ENCODE peak calls at places on chromosomes 1 and 21, in five cellular contexts. C is GM12878, N is HCT116, K is HepG2, P is K562. H is an unnamed sample.

GRCh38 chr21:41933259-41934079 is 20.3 kb downstream of the C2CD2 start:
- DNase-seq in C (no peak), N (no peak), K (no peak), P (no peak), H (peak)

GRCh38 chr1:152052606-152053005 is 15.8 kb upstream of the S100A11 start:
- DNase-seq in C (no peak), N (peak), K (peak), P (peak), H (peak)

GRCh38 chr1:232428036-232428600 is 201.8 kb downstream of the SIPA1L2 start:
- DNase-seq in C (no peak), N (no peak), K (no peak), P (no peak), H (no peak)

GRCh38 chr1:102842606-102843005 is 265.7 kb downstream of the COL11A1 start:
- DNase-seq in C (no peak), N (no peak), K (no peak), P (no peak), H (no peak)

GRCh38 chr1:114010433-114011184 is 31.3 kb downstream of the OLFML3 start:
- DNase-seq in C (no peak), N (no peak), K (no peak), P (no peak), H (no peak)

GRCh38 chr1:103056423-103056822 is 51.9 kb downstream of the COL11A1 start:
- DNase-seq in C (no peak), N (no peak), K (no peak), P (no peak), H (no peak)

GRCh38 chr1:206924549-206925115 is 2.9 kb upstream of the FCMR start:
- DNase-seq in C (no peak), N (no peak), K (no peak), P (no peak), H (no peak)

GRCh38 chr1:6004412-6005123 is 12.3 kb upstream of the NPHP4 start:
- DNase-seq in C (no peak), N (no peak), K (no peak), P (no peak), H (no peak)

GRCh38 chr1:244964112-244964971 is 100.0 kb upstream of the HNRNPU start:
- DNase-seq in C (no peak), N (no peak), K (peak), P (no peak), H (peak)

GRCh38 chr1:48916121-48917069 is 139.7 kb upstream of the BEND5 start:
- DNase-seq in C (no peak), N (peak), K (peak), P (no peak), H (peak)

GRCh38 chr1:201482755-201483154 is 13.8 kb upstream of the PHLDA3 start:
- DNase-seq in C (no peak), N (no peak), K (no peak), P (no peak), H (no peak)

GRCh38 chr1:30164693-30165092 is 558.7 kb downstream of the MATN1 start:
- DNase-seq in C (no peak), N (no peak), K (no peak), P (no peak), H (no peak)

GRCh38 chr1:30446100-30446499 is 277.3 kb downstream of the MATN1 start:
- DNase-seq in C (no peak), N (no peak), K (no peak), P (no peak), H (no peak)

GRCh38 chr1:18929686-18930085 is 26.8 kb downstream of the IFFO2 start:
- DNase-seq in C (no peak), N (no peak), K (no peak), P (no peak), H (no peak)

GRCh38 chr1:93904228-93904627 is 5.0 kb downstream of the GCLM start:
- DNase-seq in C (no peak), N (no peak), K (no peak), P (no peak), H (no peak)

GRCh38 chr1:224435318-224435763 is 744 bp upstream of the WDR26 start:
- DNase-seq in C (no peak), N (no peak), K (no peak), P (peak), H (no peak)

GRCh38 chr1:204041803-204042505 is 31.0 kb upstream of the SOX13 start:
- DNase-seq in C (no peak), N (no peak), K (no peak), P (no peak), H (no peak)

GRCh38 chr1:156504062-156504813 is 3.7 kb upstream of the MEF2D start:
- DNase-seq in C (no peak), N (no peak), K (no peak), P (no peak), H (no peak)

GRCh38 chr1:234490789-234491479 is 12.0 kb upstream of the TARBP1 start:
- DNase-seq in C (no peak), N (no peak), K (no peak), P (peak), H (no peak)

GRCh38 chr1:100622966-100623762 is 85.2 kb downstream of the GPR88 start:
- DNase-seq in C (no peak), N (no peak), K (no peak), P (no peak), H (no peak)

GRCh38 chr1:18530567-18531502 is 50.1 kb downstream of the KLHDC7A start:
- DNase-seq in C (no peak), N (peak), K (peak), P (peak), H (peak)

GRCh38 chr1:235675152-235675890 is 25.7 kb upstream of the GNG4 start:
- DNase-seq in C (no peak), N (no peak), K (peak), P (no peak), H (no peak)

GRCh38 chr1:119489201-119489600 is 17.8 kb upstream of the HSD3B1 start:
- DNase-seq in C (no peak), N (no peak), K (no peak), P (no peak), H (no peak)

GRCh38 chr1:39507230-39507928 is 15.9 kb downstream of the BMP8A start:
- DNase-seq in C (no peak), N (no peak), K (peak), P (peak), H (peak)

GRCh38 chr1:207981976-207982375 is 71.1 kb upstream of the CD34 start:
- DNase-seq in C (no peak), N (peak), K (peak), P (peak), H (peak)

GRCh38 chr1:174206148-174206826 is 47.0 kb downstream of the RABGAP1L start:
- DNase-seq in C (no peak), N (no peak), K (no peak), P (no peak), H (no peak)

GRCh38 chr21:28827422-28827821 is 165.3 kb downstream of the LTN1 start:
- DNase-seq in C (no peak), N (no peak), K (no peak), P (no peak), H (no peak)

GRCh38 chr1:227934476-227935313 is 13.0 kb downstream of the WNT9A start:
- DNase-seq in C (no peak), N (peak), K (peak), P (no peak), H (no peak)

GRCh38 chr1:43067856-43068751 is 104.0 kb downstream of the EBNA1BP2 start:
- DNase-seq in C (no peak), N (no peak), K (no peak), P (no peak), H (peak)

GRCh38 chr1:24702511-24703293 is 42.5 kb upstream of the CLIC4 start:
- DNase-seq in C (no peak), N (no peak), K (peak), P (no peak), H (no peak)

GRCh38 chr1:229509576-229509975 is 1.4 kb upstream of the NUP133 start:
- DNase-seq in C (no peak), N (no peak), K (peak), P (peak), H (no peak)

GRCh38 chr1:155081472-155082300 is 3.0 kb downstream of the EFNA3 start:
- DNase-seq in C (no peak), N (no peak), K (no peak), P (no peak), H (no peak)

GRCh38 chr1:151851886-151852285 is 1.6 kb downstream of the THEM5 start:
- DNase-seq in C (no peak), N (no peak), K (no peak), P (no peak), H (no peak)

GRCh38 chr1:8115769-8116167 is 89.7 kb upstream of the ERRFI1 start:
- DNase-seq in C (no peak), N (no peak), K (no peak), P (no peak), H (no peak)

GRCh38 chr1:8116892-8117262 is 90.8 kb upstream of the ERRFI1 start:
- DNase-seq in C (no peak), N (no peak), K (peak), P (no peak), H (no peak)

GRCh38 chr1:8120693-8121260 is 94.7 kb upstream of the ERRFI1 start:
- DNase-seq in C (peak), N (no peak), K (peak), P (no peak), H (no peak)

GRCh38 chr1:8115031-8115768 is 89.1 kb upstream of the ERRFI1 start:
- DNase-seq in C (no peak), N (no peak), K (no peak), P (no peak), H (no peak)

GRCh38 chr1:8118031-8118451 is 91.9 kb upstream of the ERRFI1 start:
- DNase-seq in C (no peak), N (no peak), K (no peak), P (no peak), H (no peak)
- H3K4me3 ChIP-seq in C (no peak), N (no peak), K (no peak), P (no peak), H (no peak)

GRCh38 chr1:81635816-81636215 is 164.9 kb upstream of the ADGRL2 start:
- DNase-seq in C (no peak), N (no peak), K (no peak), P (no peak), H (no peak)
- TF ChIP-seq ZBTB33 in C (no peak), N (no peak), K (no peak), P (no peak), H (no peak)

GRCh38 chr21:44871576-44872265 is 1.8 kb downstream of the PTTG1IP start:
- DNase-seq in C (no peak), N (no peak), K (peak), P (no peak), H (no peak)
- H3K4me3 ChIP-seq in C (peak), N (peak), K (peak), P (peak), H (peak)

DNA sequence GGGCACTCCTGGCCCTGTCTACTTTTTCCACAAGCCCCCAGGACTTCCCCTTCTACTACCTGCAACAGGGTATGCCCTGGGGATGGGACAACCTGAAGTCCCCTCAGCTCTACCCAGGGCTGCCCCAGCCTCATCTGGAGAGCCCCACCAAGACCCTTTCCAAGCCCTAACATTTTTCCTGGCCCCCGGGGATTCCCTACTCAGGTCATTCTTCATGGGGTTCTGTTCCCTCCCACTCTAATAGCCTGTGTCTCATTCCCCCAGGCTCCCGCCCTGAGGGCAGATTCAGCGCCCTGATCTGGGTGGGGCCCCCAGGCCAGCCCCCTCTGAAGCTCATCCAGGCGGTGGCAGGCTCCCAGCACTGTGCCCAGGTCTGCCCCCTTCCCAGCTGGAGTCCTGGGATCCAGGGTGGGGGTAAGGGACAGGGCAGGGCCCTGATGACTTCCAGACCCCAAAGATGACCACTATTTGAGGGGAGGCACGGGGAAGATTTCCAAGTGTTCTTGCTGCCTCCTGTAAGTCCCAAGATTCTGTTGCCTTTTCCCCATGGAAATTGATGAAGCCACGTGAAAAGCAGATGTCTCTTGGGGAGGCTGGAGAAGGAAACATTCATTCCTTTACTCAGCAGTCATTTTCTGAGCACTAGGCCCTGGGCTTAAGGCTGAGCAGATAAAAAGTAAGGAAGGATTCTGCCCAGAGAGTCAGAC is 9.8 kb downstream of the EXTL1 start:
- DNase-seq in C (no peak), N (no peak), K (no peak), P (no peak), H (no peak)
- TF ChIP-seq ZBTB33 in C (no peak), N (no peak), K (no peak), P (no peak), H (no peak)

DNA sequence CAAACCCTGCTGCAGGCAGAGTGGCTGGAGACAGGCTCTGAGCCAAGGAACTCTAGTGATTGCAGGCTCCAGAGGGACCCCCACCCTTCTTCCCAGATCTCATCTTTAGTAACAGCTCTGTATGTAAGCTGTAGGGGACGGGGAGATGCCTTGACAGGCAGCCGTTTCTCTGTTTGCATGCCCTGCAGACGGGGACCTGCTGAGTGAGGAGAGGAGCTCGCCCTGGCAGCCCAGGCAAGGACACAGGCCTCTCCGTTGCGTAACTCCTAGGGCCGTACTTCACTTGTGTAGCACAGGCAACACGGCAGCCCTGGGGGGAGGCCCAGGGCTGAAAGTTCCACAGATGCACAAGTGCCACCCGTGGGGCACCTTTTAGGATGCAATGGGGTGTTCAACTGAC is 14.7 kb downstream of the SLC6A17 start:
- DNase-seq in C (no peak), N (no peak), K (no peak), P (no peak), H (peak)
- H3K4me3 ChIP-seq in C (no peak), N (no peak), K (no peak), P (no peak), H (no peak)

GRCh38 chr21:37461494-37461893 is 94.9 kb downstream of the DYRK1A start:
- DNase-seq in C (peak), N (no peak), K (no peak), P (no peak), H (no peak)

GRCh38 chr21:37458669-37459276 is 92.2 kb downstream of the DYRK1A start:
- DNase-seq in C (no peak), N (no peak), K (no peak), P (no peak), H (no peak)

GRCh38 chr21:37462087-37462861 is 95.7 kb downstream of the DYRK1A start:
- DNase-seq in C (no peak), N (no peak), K (peak), P (no peak), H (no peak)

GRCh38 chr21:37459575-37459974 is 93.0 kb downstream of the DYRK1A start:
- DNase-seq in C (no peak), N (no peak), K (no peak), P (no peak), H (no peak)

DNA sequence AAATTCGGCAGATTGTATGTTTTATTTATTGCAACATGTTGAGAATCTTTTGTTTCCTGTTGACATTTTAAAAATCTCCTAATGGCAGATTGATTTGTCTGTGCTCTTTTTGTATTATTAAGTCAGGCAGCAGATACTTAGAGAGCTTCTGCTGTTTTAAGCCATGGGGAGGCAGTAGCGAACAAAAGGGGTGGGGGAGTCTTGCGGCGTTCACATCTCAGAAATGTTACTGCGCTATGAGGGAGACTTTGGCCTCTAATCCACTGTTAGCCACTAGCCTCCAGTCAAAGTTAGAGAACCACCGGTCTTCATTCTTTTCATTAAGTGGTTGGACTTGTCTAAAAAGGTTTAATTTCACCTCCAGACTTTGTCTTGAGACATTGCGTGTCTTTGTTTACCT is 93.6 kb downstream of the DYRK1A start:
- DNase-seq in C (no peak), N (no peak), K (no peak), P (peak), H (no peak)
- TF ChIP-seq ZBTB33 in C (peak), N (no peak), K (peak), P (peak), H (no peak)

DNA sequence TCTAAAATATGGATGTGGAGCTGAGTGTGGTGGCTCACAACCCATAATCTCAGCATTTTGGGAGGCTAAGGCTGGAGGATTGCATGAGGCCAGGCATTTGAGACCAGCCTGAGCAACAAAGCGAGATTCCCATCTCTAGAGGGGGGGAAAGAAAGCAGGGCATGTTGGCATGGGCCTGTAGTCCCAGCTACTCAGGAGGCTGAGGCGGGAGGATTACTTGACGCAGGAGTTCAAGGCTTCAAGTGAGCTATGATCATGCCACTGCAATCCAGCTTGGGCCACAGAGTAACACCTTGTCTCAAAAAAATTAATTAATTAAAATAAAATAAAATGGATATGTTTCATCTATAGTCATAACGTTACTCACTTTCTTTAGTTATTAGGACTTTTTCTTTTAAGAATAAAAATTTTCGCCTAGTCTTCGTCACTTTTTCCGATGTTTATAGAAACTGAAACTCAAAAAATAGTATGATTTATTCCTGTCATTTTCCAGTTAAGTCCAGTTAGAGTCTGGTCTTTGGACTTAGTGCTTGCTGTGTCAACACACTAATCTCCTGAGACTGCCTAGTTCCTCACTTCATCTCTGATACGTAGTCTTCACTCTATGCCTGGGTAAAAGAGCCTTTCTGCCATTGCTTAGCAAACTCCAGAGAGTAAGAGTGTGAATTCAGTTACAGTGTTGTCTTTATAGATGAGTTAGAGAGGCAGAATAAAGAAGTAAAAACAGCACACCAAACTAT is 28.0 kb downstream of the IARS2 start:
- DNase-seq in C (no peak), N (no peak), K (no peak), P (no peak), H (no peak)
- H3K4me3 ChIP-seq in C (no peak), N (no peak), K (no peak), P (no peak), H (no peak)

GRCh38 chr1:52973843-52974242 is 46.8 kb downstream of the SCP2 start:
- DNase-seq in C (no peak), N (no peak), K (no peak), P (no peak), H (no peak)

GRCh38 chr1:52967666-52968065 is 40.6 kb downstream of the SCP2 start:
- DNase-seq in C (no peak), N (no peak), K (no peak), P (no peak), H (no peak)

GRCh38 chr1:52970149-52970548 is 43.1 kb downstream of the SCP2 start:
- DNase-seq in C (no peak), N (no peak), K (peak), P (peak), H (peak)
- TF ChIP-seq ZBTB33 in C (no peak), N (no peak), K (no peak), P (no peak), H (no peak)

DNA sequence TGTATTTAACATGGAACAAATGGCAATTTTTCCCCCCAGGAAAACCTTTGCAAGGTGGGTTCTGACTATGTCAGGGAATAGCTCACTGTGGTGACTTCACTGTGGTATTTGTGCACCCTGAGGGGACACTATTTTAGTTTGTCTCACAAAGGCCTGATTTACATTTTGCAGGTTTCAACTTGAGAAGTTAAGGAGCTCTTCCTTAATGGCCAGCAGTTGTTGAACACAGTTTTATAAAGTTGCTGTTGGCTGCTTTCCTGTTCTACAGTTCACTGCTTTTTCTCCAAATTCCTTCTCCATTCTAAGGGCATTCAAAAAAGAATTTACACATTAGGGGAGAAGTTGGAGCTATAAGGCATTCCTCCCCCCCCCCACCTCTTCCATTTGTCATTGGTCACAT is 4.6 kb downstream of the LAMC1 start:
- DNase-seq in C (no peak), N (no peak), K (no peak), P (no peak), H (no peak)
- H3K4me3 ChIP-seq in C (peak), N (no peak), K (no peak), P (no peak), H (no peak)

H was measured in SK-N-SH.